ENCODE peak calls at places on chromosomes 12 and 14, in eight cellular contexts. I, H, O, S, G, Q, D and N are unnamed samples.

GRCh38 chr12:114697741-114698565 is 14.0 kb upstream of the TBX3 start:
- DNase-seq in H (peak), D (no peak), S (no peak), G (no peak), I (no peak), Q (peak), O (no peak), N (no peak)

GRCh38 chr14:64771161-64771560 is 66.9 kb downstream of the PLEKHG3 start:
- DNase-seq in D (no peak), G (no peak), H (no peak), O (no peak), S (no peak), Q (no peak), I (no peak), N (no peak)

GRCh38 chr14:105477659-105478623 is 3.3 kb downstream of the CRIP2 start:
- DNase-seq in D (peak), H (peak), S (no peak), Q (no peak), I (no peak), G (no peak), O (no peak), N (no peak)

GRCh38 chr12:71840226-71840847 is 778 bp downstream of the TBC1D15 start:
- DNase-seq in G (peak), S (peak), O (no peak), D (no peak), Q (no peak), H (peak), I (no peak), N (peak)

GRCh38 chr12:26233620-26234019 is 38.2 kb downstream of the SSPN start:
- DNase-seq in I (no peak), S (no peak), O (no peak), G (no peak), D (no peak), Q (no peak), H (peak), N (no peak)

GRCh38 chr14:94342334-94342934 is 19.3 kb upstream of the SERPINA6 start:
- DNase-seq in I (no peak), H (peak), S (peak), G (peak), O (peak), Q (no peak), D (no peak), N (peak)

GRCh38 chr12:50574621-50575348 is 70.0 kb downstream of the DIP2B start:
- DNase-seq in I (no peak), S (no peak), H (peak), O (no peak), Q (peak), D (no peak), G (no peak), N (no peak)

GRCh38 chr12:65643595-65644386 is 180.5 kb upstream of the HMGA2 start:
- DNase-seq in H (no peak), Q (no peak), S (peak), D (no peak), I (no peak), G (no peak), O (no peak), N (no peak)

GRCh38 chr14:79596531-79596930 is 614.8 kb downstream of the DIO2 start:
- DNase-seq in D (no peak), S (peak), Q (no peak), H (peak), I (no peak), O (no peak), G (no peak), N (peak)

GRCh38 chr12:66662729-66663128 is 16.1 kb downstream of the GRIP1 start:
- DNase-seq in O (no peak), I (no peak), S (no peak), G (peak), Q (no peak), D (no peak), H (no peak), N (peak)

GRCh38 chr12:50017047-50017446 is 8.2 kb downstream of the RACGAP1 start:
- DNase-seq in G (no peak), I (no peak), O (peak), Q (no peak), D (no peak), H (peak), S (no peak), N (peak)

GRCh38 chr12:54983536-54984102 is 943 bp downstream of the TESPA1 start:
- DNase-seq in I (no peak), G (no peak), H (no peak), S (no peak), Q (no peak), O (no peak), D (no peak), N (no peak)

GRCh38 chr12:18601962-18602361 is 135.8 kb downstream of the PLCZ1 start:
- DNase-seq in H (no peak), G (no peak), S (no peak), I (no peak), Q (no peak), D (no peak), O (no peak), N (no peak)